ENCODE peak calls at places on chromosomes 5 and 9, in six cellular contexts. C is CD4-positive, alpha-beta T cell; K is RPMI8226; A is NCI-H1417; I is NCI-H1092; P is left cardiac atrium. M is an unnamed sample.

GRCh38 chr5:66821626-66822429 is 225.6 kb downstream of the MAST4 start:
- DNase-seq in C (no peak), K (no peak), A (no peak), I (no peak), P (no peak), M (no peak)

GRCh38 chr9:136527721-136528710 is 17.8 kb downstream of the NOTCH1 start:
- DNase-seq in C (no peak), K (no peak), A (peak; percentile 56), I (no peak), P (no peak), M (no peak)

GRCh38 chr5:143977891-143978448 is 166.0 kb downstream of the HMHB1 start:
- DNase-seq in C (no peak), K (no peak), A (no peak), I (no peak), P (no peak), M (no peak)

GRCh38 chr9:96168882-96169281 is 133.1 kb downstream of the HSD17B3 start:
- DNase-seq in C (no peak), K (no peak), A (no peak), I (no peak), P (no peak), M (no peak)

GRCh38 chr9:37776328-37776727 is 8.5 kb downstream of the EXOSC3 start:
- DNase-seq in C (no peak), K (no peak), A (no peak), I (no peak), P (no peak), M (no peak)

GRCh38 chr5:116375926-116376325 is 198.7 kb downstream of the SEMA6A start:
- DNase-seq in C (no peak), K (no peak), A (no peak), I (no peak), P (no peak), M (no peak)

GRCh38 chr9:130451509-130452388 is 7.0 kb downstream of the ASS1 start:
- DNase-seq in C (no peak), K (peak; percentile 95), A (peak; percentile 85), I (peak; percentile 88), P (peak; percentile 93), M (peak; percentile 91)

GRCh38 chr5:4480528-4481404 is 659.4 kb upstream of the ADAMTS16 start:
- DNase-seq in C (no peak), K (no peak), A (peak; percentile 88), I (no peak), P (no peak), M (no peak)

GRCh38 chr5:151168602-151169344 is 11.2 kb upstream of the ANXA6 start:
- DNase-seq in C (peak; percentile 19), K (no peak), A (no peak), I (no peak), P (no peak), M (no peak)

GRCh38 chr5:112635771-112636170 is 101.9 kb upstream of the APC start:
- DNase-seq in C (no peak), K (no peak), A (no peak), I (no peak), P (no peak), M (no peak)

GRCh38 chr5:33854733-33855151 is 37.0 kb downstream of the ADAMTS12 start:
- DNase-seq in C (no peak), K (no peak), A (no peak), I (no peak), P (peak; percentile 55), M (peak; percentile 67)

GRCh38 chr9:136969150-136969549 is 8.2 kb upstream of the PTGDS start:
- DNase-seq in C (no peak), K (no peak), A (no peak), I (no peak), P (no peak), M (no peak)